ENCODE peak calls at places on chromosome 11, in five cellular contexts. One of them, this sample, is unnamed.

GRCh38 chr11:20084921-20085814 is 75.1 kb downstream of the DBX1 start:
- DNase-seq in Caco-2: no peak
- DNase-seq in IMR-90: no peak
- DNase-seq in effector memory CD4-positive, alpha-beta T cell: no peak
- DNase-seq in neural progenitor cell: no peak
- DNase-seq in this sample: no peak

GRCh38 chr11:1157645-1158591 is at the start of gene MUC5AC:
- DNase-seq in Caco-2: peak; percentile 29
- DNase-seq in IMR-90: no peak
- DNase-seq in effector memory CD4-positive, alpha-beta T cell: no peak
- DNase-seq in neural progenitor cell: no peak
- DNase-seq in this sample: no peak

GRCh38 chr11:118923721-118924587 is 1.8 kb downstream of the BCL9L start:
- DNase-seq in Caco-2: no peak
- DNase-seq in IMR-90: no peak
- DNase-seq in effector memory CD4-positive, alpha-beta T cell: no peak
- DNase-seq in neural progenitor cell: no peak
- DNase-seq in this sample: no peak

GRCh38 chr11:64500176-64501013 is 90.6 kb upstream of the SLC22A12 start:
- DNase-seq in Caco-2: no peak
- DNase-seq in IMR-90: no peak
- DNase-seq in effector memory CD4-positive, alpha-beta T cell: no peak
- DNase-seq in neural progenitor cell: no peak
- DNase-seq in this sample: no peak

GRCh38 chr11:45429719-45430118 is 143.6 kb upstream of the SYT13 start:
- DNase-seq in Caco-2: no peak
- DNase-seq in IMR-90: no peak
- DNase-seq in effector memory CD4-positive, alpha-beta T cell: no peak
- DNase-seq in neural progenitor cell: no peak
- DNase-seq in this sample: no peak

GRCh38 chr11:81071641-81072040 is 1630.8 kb upstream of the TENM4 start:
- DNase-seq in Caco-2: no peak
- DNase-seq in IMR-90: no peak
- DNase-seq in effector memory CD4-positive, alpha-beta T cell: no peak
- DNase-seq in neural progenitor cell: no peak
- DNase-seq in this sample: no peak

GRCh38 chr11:111833524-111833923 is 37.9 kb downstream of the ALG9 start:
- DNase-seq in Caco-2: no peak
- DNase-seq in IMR-90: no peak
- DNase-seq in effector memory CD4-positive, alpha-beta T cell: no peak
- DNase-seq in neural progenitor cell: no peak
- DNase-seq in this sample: no peak

GRCh38 chr11:68859123-68859522 is 17.4 kb upstream of the CPT1A start:
- DNase-seq in Caco-2: no peak
- DNase-seq in IMR-90: no peak
- DNase-seq in effector memory CD4-positive, alpha-beta T cell: no peak
- DNase-seq in neural progenitor cell: no peak
- DNase-seq in this sample: no peak

GRCh38 chr11:62324738-62325556 is 12.3 kb upstream of the ASRGL1 start:
- DNase-seq in Caco-2: peak; percentile 46
- DNase-seq in IMR-90: peak; percentile 18
- DNase-seq in effector memory CD4-positive, alpha-beta T cell: no peak
- DNase-seq in neural progenitor cell: peak; percentile 84
- DNase-seq in this sample: peak; percentile 47

GRCh38 chr11:91366186-91366585 is 858.4 kb upstream of the FAT3 start:
- DNase-seq in Caco-2: no peak
- DNase-seq in IMR-90: no peak
- DNase-seq in effector memory CD4-positive, alpha-beta T cell: no peak
- DNase-seq in neural progenitor cell: no peak
- DNase-seq in this sample: no peak

GRCh38 chr11:112343368-112344039 is 82.8 kb upstream of the PLET1 start:
- DNase-seq in Caco-2: peak; percentile 24
- DNase-seq in IMR-90: peak; percentile 54
- DNase-seq in effector memory CD4-positive, alpha-beta T cell: no peak
- DNase-seq in neural progenitor cell: no peak
- DNase-seq in this sample: no peak

GRCh38 chr11:42524534-42525227 is 787.1 kb upstream of the API5 start:
- DNase-seq in Caco-2: peak; percentile 56
- DNase-seq in IMR-90: no peak
- DNase-seq in effector memory CD4-positive, alpha-beta T cell: no peak
- DNase-seq in neural progenitor cell: peak; percentile 84
- DNase-seq in this sample: peak; percentile 66

GRCh38 chr11:47981667-47982404 is 1.5 kb downstream of the PTPRJ start:
- DNase-seq in Caco-2: no peak
- DNase-seq in IMR-90: no peak
- DNase-seq in effector memory CD4-positive, alpha-beta T cell: no peak
- DNase-seq in neural progenitor cell: no peak
- DNase-seq in this sample: no peak

GRCh38 chr11:42066113-42066512 is 606.7 kb upstream of the LRRC4C start:
- DNase-seq in Caco-2: no peak
- DNase-seq in IMR-90: no peak
- DNase-seq in effector memory CD4-positive, alpha-beta T cell: no peak
- DNase-seq in neural progenitor cell: no peak
- DNase-seq in this sample: no peak

GRCh38 chr11:95877288-95877687 is 46.6 kb downstream of the MTMR2 start:
- DNase-seq in Caco-2: no peak
- DNase-seq in IMR-90: peak; percentile 100
- DNase-seq in effector memory CD4-positive, alpha-beta T cell: no peak
- DNase-seq in neural progenitor cell: no peak
- DNase-seq in this sample: no peak

GRCh38 chr11:77081381-77081851 is 14.6 kb downstream of the CAPN5 start:
- DNase-seq in Caco-2: peak; percentile 34
- DNase-seq in IMR-90: no peak
- DNase-seq in effector memory CD4-positive, alpha-beta T cell: no peak
- DNase-seq in neural progenitor cell: no peak
- DNase-seq in this sample: no peak

GRCh38 chr11:17428930-17429329 is 40.5 kb upstream of the KCNJ11 start:
- DNase-seq in Caco-2: no peak
- DNase-seq in IMR-90: no peak
- DNase-seq in effector memory CD4-positive, alpha-beta T cell: no peak
- DNase-seq in neural progenitor cell: no peak
- DNase-seq in this sample: no peak

GRCh38 chr11:111299111-111300026 is 1.0 kb downstream of the POU2AF3 start:
- DNase-seq in Caco-2: peak; percentile 79
- DNase-seq in IMR-90: peak; percentile 23
- DNase-seq in effector memory CD4-positive, alpha-beta T cell: no peak
- DNase-seq in neural progenitor cell: peak; percentile 75
- DNase-seq in this sample: no peak

GRCh38 chr11:63518548-63518947 is 12.7 kb downstream of the LGALS12 start:
- DNase-seq in Caco-2: no peak
- DNase-seq in IMR-90: peak; percentile 66
- DNase-seq in effector memory CD4-positive, alpha-beta T cell: no peak
- DNase-seq in neural progenitor cell: no peak
- DNase-seq in this sample: no peak

GRCh38 chr11:123577081-123577598 is 77.3 kb downstream of the SCN3B start:
- DNase-seq in Caco-2: peak; percentile 77
- DNase-seq in IMR-90: peak; percentile 43
- DNase-seq in effector memory CD4-positive, alpha-beta T cell: no peak
- DNase-seq in neural progenitor cell: peak; percentile 77
- DNase-seq in this sample: peak; percentile 61

GRCh38 chr11:28585007-28585406 is 476.8 kb downstream of the METTL15 start:
- DNase-seq in Caco-2: no peak
- DNase-seq in IMR-90: peak; percentile 84
- DNase-seq in effector memory CD4-positive, alpha-beta T cell: no peak
- DNase-seq in neural progenitor cell: no peak
- DNase-seq in this sample: no peak

GRCh38 chr11:69868003-69868865 is 49.0 kb upstream of the FGF3 start:
- DNase-seq in Caco-2: peak; percentile 14
- DNase-seq in IMR-90: no peak
- DNase-seq in effector memory CD4-positive, alpha-beta T cell: no peak
- DNase-seq in neural progenitor cell: peak; percentile 90
- DNase-seq in this sample: no peak

GRCh38 chr11:19766810-19767209 is 54.2 kb downstream of the NAV2 start:
- DNase-seq in Caco-2: no peak
- DNase-seq in IMR-90: peak; percentile 11
- DNase-seq in effector memory CD4-positive, alpha-beta T cell: no peak
- DNase-seq in neural progenitor cell: no peak
- DNase-seq in this sample: no peak

GRCh38 chr11:77198440-77198849 is 70.4 kb downstream of the MYO7A start:
- DNase-seq in Caco-2: peak; percentile 68
- DNase-seq in IMR-90: peak; percentile 10
- DNase-seq in effector memory CD4-positive, alpha-beta T cell: no peak
- DNase-seq in neural progenitor cell: peak; percentile 62
- DNase-seq in this sample: peak; percentile 48

GRCh38 chr11:6703247-6704063 is 20.3 kb upstream of the MRPL17 start:
- DNase-seq in Caco-2: peak; percentile 64
- DNase-seq in IMR-90: peak; percentile 57
- DNase-seq in effector memory CD4-positive, alpha-beta T cell: no peak
- DNase-seq in neural progenitor cell: peak; percentile 67
- DNase-seq in this sample: peak; percentile 22

GRCh38 chr11:126246636-126247035 is 22.1 kb downstream of the SRPRA start:
- DNase-seq in Caco-2: no peak
- DNase-seq in IMR-90: peak; percentile 59
- DNase-seq in effector memory CD4-positive, alpha-beta T cell: no peak
- DNase-seq in neural progenitor cell: no peak
- DNase-seq in this sample: no peak

GRCh38 chr11:111097191-111097590 is 148.3 kb upstream of the POU2AF2 start:
- DNase-seq in Caco-2: peak; percentile 83
- DNase-seq in IMR-90: peak; percentile 62
- DNase-seq in effector memory CD4-positive, alpha-beta T cell: no peak
- DNase-seq in neural progenitor cell: peak; percentile 3
- DNase-seq in this sample: no peak

GRCh38 chr11:19060629-19061028 is at the start of gene MRGPRX2:
- DNase-seq in Caco-2: no peak
- DNase-seq in IMR-90: no peak
- DNase-seq in effector memory CD4-positive, alpha-beta T cell: no peak
- DNase-seq in neural progenitor cell: no peak
- DNase-seq in this sample: no peak

GRCh38 chr11:70568504-70569172 is 170.3 kb downstream of the CTTN start:
- DNase-seq in Caco-2: no peak
- DNase-seq in IMR-90: peak; percentile 24
- DNase-seq in effector memory CD4-positive, alpha-beta T cell: no peak
- DNase-seq in neural progenitor cell: peak; percentile 71
- DNase-seq in this sample: no peak

GRCh38 chr11:115612331-115612730 is 108.1 kb upstream of the CADM1 start:
- DNase-seq in Caco-2: no peak
- DNase-seq in IMR-90: peak; percentile 50
- DNase-seq in effector memory CD4-positive, alpha-beta T cell: no peak
- DNase-seq in neural progenitor cell: peak; percentile 43
- DNase-seq in this sample: peak; percentile 33

GRCh38 chr11:119751281-119752060 is 22.5 kb upstream of the NECTIN1 start:
- DNase-seq in Caco-2: peak; percentile 16
- DNase-seq in IMR-90: no peak
- DNase-seq in effector memory CD4-positive, alpha-beta T cell: no peak
- DNase-seq in neural progenitor cell: no peak
- DNase-seq in this sample: no peak

GRCh38 chr11:62137881-62138629 is 14.2 kb downstream of the INCENP start:
- DNase-seq in Caco-2: no peak
- DNase-seq in IMR-90: no peak
- DNase-seq in effector memory CD4-positive, alpha-beta T cell: no peak
- DNase-seq in neural progenitor cell: no peak
- DNase-seq in this sample: no peak

GRCh38 chr11:13388741-13389140 is 74.3 kb downstream of the BTBD10 start:
- DNase-seq in Caco-2: no peak
- DNase-seq in IMR-90: no peak
- DNase-seq in effector memory CD4-positive, alpha-beta T cell: no peak
- DNase-seq in neural progenitor cell: no peak
- DNase-seq in this sample: no peak

DNA sequence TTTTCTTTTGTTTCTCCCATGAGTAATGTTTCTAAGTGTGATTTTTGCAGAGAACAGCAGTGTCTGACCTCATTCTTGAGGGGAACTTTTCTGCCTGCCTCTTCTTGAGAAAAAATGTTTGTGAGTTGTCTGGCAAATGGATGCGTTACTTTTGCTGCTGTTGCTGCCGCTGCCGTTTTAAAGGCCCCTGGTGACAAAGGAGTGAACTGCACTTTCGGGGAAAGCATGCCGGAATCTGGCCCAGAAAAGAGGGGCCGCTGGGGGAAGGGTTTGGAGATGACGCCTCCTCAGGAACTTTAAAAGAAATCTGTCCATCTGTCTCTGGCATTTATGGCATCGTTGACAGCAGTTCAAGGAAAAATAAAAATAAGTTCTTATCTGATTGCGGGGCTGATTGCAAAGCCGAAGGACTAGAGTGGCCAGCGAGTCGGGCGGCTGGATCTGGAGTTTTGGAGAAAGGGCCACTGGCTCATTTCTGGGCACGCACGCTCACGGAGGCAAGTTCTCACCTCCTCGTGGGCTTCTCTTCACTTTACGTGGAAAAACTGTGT is 16.5 kb downstream of the ZBTB16 start:
- DNase-seq in Caco-2: no peak
- DNase-seq in IMR-90: peak; percentile 24
- DNase-seq in effector memory CD4-positive, alpha-beta T cell: peak; percentile 31
- DNase-seq in neural progenitor cell: peak; percentile 71
- DNase-seq in this sample: no peak
- H3K4me3 ChIP-seq in Caco-2: no peak overlapping the region
- H3K4me3 ChIP-seq in IMR-90: no peak overlapping the region
- H3K4me3 ChIP-seq in effector memory CD4-positive, alpha-beta T cell: no peak overlapping the region
- H3K4me3 ChIP-seq in neural progenitor cell: no peak overlapping the region
- H3K4me3 ChIP-seq in this sample: no peak overlapping the region

GRCh38 chr11:87038235-87038960 is 664 bp downstream of the TMEM135 start:
- DNase-seq in Caco-2: no peak
- DNase-seq in IMR-90: no peak
- DNase-seq in effector memory CD4-positive, alpha-beta T cell: no peak
- DNase-seq in neural progenitor cell: no peak
- DNase-seq in this sample: no peak

GRCh38 chr11:87046824-87047223 is 9.1 kb downstream of the TMEM135 start:
- DNase-seq in Caco-2: no peak
- DNase-seq in IMR-90: no peak
- DNase-seq in effector memory CD4-positive, alpha-beta T cell: no peak
- DNase-seq in neural progenitor cell: no peak
- DNase-seq in this sample: no peak

GRCh38 chr11:87039371-87039770 is 1.6 kb downstream of the TMEM135 start:
- DNase-seq in Caco-2: no peak
- DNase-seq in IMR-90: peak; percentile 19
- DNase-seq in effector memory CD4-positive, alpha-beta T cell: no peak
- DNase-seq in neural progenitor cell: no peak
- DNase-seq in this sample: no peak

DNA sequence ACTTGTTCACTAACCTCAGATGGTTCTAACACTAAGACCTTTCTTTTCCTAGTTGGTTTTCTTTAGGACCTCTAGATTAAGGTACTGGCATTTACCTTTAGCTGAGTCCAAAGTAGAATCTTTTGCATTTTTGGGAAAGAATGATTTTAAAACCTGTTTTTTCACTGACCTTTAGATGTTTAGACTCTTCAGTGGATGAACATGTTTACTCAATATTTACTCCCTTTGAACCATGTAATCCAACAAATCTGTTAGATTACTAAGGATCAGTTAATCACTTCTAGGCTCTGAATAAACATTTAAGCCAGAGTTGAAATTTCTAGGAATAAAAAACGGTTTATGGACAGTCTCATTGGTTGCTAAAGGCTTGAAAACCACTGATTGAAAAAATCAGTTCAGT is 6.2 kb downstream of the TMEM135 start:
- DNase-seq in Caco-2: no peak
- DNase-seq in IMR-90: no peak
- DNase-seq in effector memory CD4-positive, alpha-beta T cell: no peak
- DNase-seq in neural progenitor cell: no peak
- DNase-seq in this sample: no peak
- H3K36me3 ChIP-seq in Caco-2: peaks cover 1% of the 10 kb centered on the region
- H3K36me3 ChIP-seq in IMR-90: peaks cover 1% of the 10 kb centered on the region
- H3K36me3 ChIP-seq in effector memory CD4-positive, alpha-beta T cell: no peaks in the 10 kb centered on the region
- H3K36me3 ChIP-seq in neural progenitor cell: peaks cover 7% of the 10 kb centered on the region
- H3K36me3 ChIP-seq in this sample: no peaks in the 10 kb centered on the region

GRCh38 chr11:8803973-8804372 is 107.0 kb upstream of the AKIP1 start:
- DNase-seq in Caco-2: no peak
- DNase-seq in IMR-90: no peak
- DNase-seq in effector memory CD4-positive, alpha-beta T cell: no peak
- DNase-seq in neural progenitor cell: no peak
- DNase-seq in this sample: no peak
- H3K4me1 ChIP-seq in Caco-2: no peaks in the 10 kb centered on the region
- H3K4me1 ChIP-seq in IMR-90: peaks cover 19% of the 10 kb centered on the region
- H3K4me1 ChIP-seq in effector memory CD4-positive, alpha-beta T cell: no peaks in the 10 kb centered on the region
- H3K4me1 ChIP-seq in neural progenitor cell: peaks cover 24% of the 10 kb centered on the region
- H3K4me1 ChIP-seq in this sample: no peaks in the 10 kb centered on the region

GRCh38 chr11:2890466-2891241 is 5.1 kb upstream of the CDKN1C start:
- DNase-seq in Caco-2: no peak
- DNase-seq in IMR-90: peak; percentile 64
- DNase-seq in effector memory CD4-positive, alpha-beta T cell: no peak
- DNase-seq in neural progenitor cell: peak; percentile 29
- DNase-seq in this sample: no peak
- H3K4me3 ChIP-seq in Caco-2: no peak overlapping the region
- H3K4me3 ChIP-seq in IMR-90: no peak overlapping the region
- H3K4me3 ChIP-seq in effector memory CD4-positive, alpha-beta T cell: no peak overlapping the region
- H3K4me3 ChIP-seq in neural progenitor cell: no peak overlapping the region
- H3K4me3 ChIP-seq in this sample: no peak overlapping the region

This sample was measured in iPS DF 6.9.